ENCODE peak calls at places on chromosomes 6 and 20, in ten cellular contexts. One of them, this sample, is unnamed.

GRCh38 chr6:13351271-13351670 is 22.9 kb upstream of the TBC1D7 start:
- DNase-seq in fibroblast of the conjunctiva: no peak
- DNase-seq in left ventricle myocardium inferior: no peak
- DNase-seq in Kasumi-1: no peak
- DNase-seq in CD4-positive, CD25-positive, alpha-beta regulatory T cell: no peak
- DNase-seq in HCEC 1CT: no peak
- DNase-seq in astrocyte of the cerebellum: no peak
- DNase-seq in NCI-H82: no peak
- DNase-seq in AG09319: no peak
- DNase-seq in GM13977: no peak
- DNase-seq in this sample: no peak

GRCh38 chr6:110859335-110859792 is 15.2 kb upstream of the AMD1 start:
- DNase-seq in astrocyte of the cerebellum: no peak
- DNase-seq in NCI-H82: no peak
- DNase-seq in GM13977: peak; percentile 44
- DNase-seq in HCEC 1CT: no peak
- DNase-seq in AG09319: no peak
- DNase-seq in left ventricle myocardium inferior: no peak
- DNase-seq in Kasumi-1: peak; percentile 72
- DNase-seq in fibroblast of the conjunctiva: no peak
- DNase-seq in CD4-positive, CD25-positive, alpha-beta regulatory T cell: no peak
- DNase-seq in this sample: peak; percentile 63

GRCh38 chr6:70669133-70669532 is 1.4 kb downstream of the SMAP1 start:
- DNase-seq in fibroblast of the conjunctiva: no peak
- DNase-seq in left ventricle myocardium inferior: no peak
- DNase-seq in NCI-H82: no peak
- DNase-seq in HCEC 1CT: no peak
- DNase-seq in CD4-positive, CD25-positive, alpha-beta regulatory T cell: no peak
- DNase-seq in astrocyte of the cerebellum: no peak
- DNase-seq in Kasumi-1: no peak
- DNase-seq in GM13977: peak; percentile 18
- DNase-seq in AG09319: no peak
- DNase-seq in this sample: peak; percentile 32

GRCh38 chr6:144922120-144922722 is 637.1 kb downstream of the UTRN start:
- DNase-seq in fibroblast of the conjunctiva: peak; percentile 51
- DNase-seq in Kasumi-1: no peak
- DNase-seq in AG09319: peak; percentile 50
- DNase-seq in astrocyte of the cerebellum: no peak
- DNase-seq in HCEC 1CT: peak; percentile 63
- DNase-seq in left ventricle myocardium inferior: no peak
- DNase-seq in GM13977: no peak
- DNase-seq in CD4-positive, CD25-positive, alpha-beta regulatory T cell: no peak
- DNase-seq in NCI-H82: peak; percentile 79
- DNase-seq in this sample: no peak

GRCh38 chr6:19399406-19399805 is 437.8 kb upstream of the ID4 start:
- DNase-seq in GM13977: no peak
- DNase-seq in HCEC 1CT: no peak
- DNase-seq in Kasumi-1: no peak
- DNase-seq in left ventricle myocardium inferior: no peak
- DNase-seq in NCI-H82: no peak
- DNase-seq in fibroblast of the conjunctiva: peak; percentile 30
- DNase-seq in CD4-positive, CD25-positive, alpha-beta regulatory T cell: no peak
- DNase-seq in AG09319: no peak
- DNase-seq in astrocyte of the cerebellum: peak; percentile 78
- DNase-seq in this sample: no peak

GRCh38 chr6:37822851-37823682 is 3.5 kb downstream of the ZFAND3 start:
- DNase-seq in astrocyte of the cerebellum: no peak
- DNase-seq in GM13977: no peak
- DNase-seq in Kasumi-1: no peak
- DNase-seq in HCEC 1CT: no peak
- DNase-seq in NCI-H82: peak; percentile 45
- DNase-seq in fibroblast of the conjunctiva: no peak
- DNase-seq in left ventricle myocardium inferior: no peak
- DNase-seq in AG09319: no peak
- DNase-seq in CD4-positive, CD25-positive, alpha-beta regulatory T cell: no peak
- DNase-seq in this sample: peak; percentile 91

GRCh38 chr6:52591832-52592231 is 15.0 kb upstream of the TRAM2 start:
- DNase-seq in CD4-positive, CD25-positive, alpha-beta regulatory T cell: no peak
- DNase-seq in Kasumi-1: no peak
- DNase-seq in fibroblast of the conjunctiva: no peak
- DNase-seq in left ventricle myocardium inferior: no peak
- DNase-seq in astrocyte of the cerebellum: no peak
- DNase-seq in NCI-H82: no peak
- DNase-seq in AG09319: no peak
- DNase-seq in HCEC 1CT: no peak
- DNase-seq in GM13977: no peak
- DNase-seq in this sample: no peak

GRCh38 chr20:36686944-36687343 is 40.9 kb upstream of the SLA2 start:
- DNase-seq in CD4-positive, CD25-positive, alpha-beta regulatory T cell: no peak
- DNase-seq in fibroblast of the conjunctiva: no peak
- DNase-seq in HCEC 1CT: no peak
- DNase-seq in AG09319: no peak
- DNase-seq in left ventricle myocardium inferior: no peak
- DNase-seq in Kasumi-1: no peak
- DNase-seq in NCI-H82: no peak
- DNase-seq in astrocyte of the cerebellum: no peak
- DNase-seq in GM13977: no peak
- DNase-seq in this sample: no peak

GRCh38 chr20:58981564-58982364 is 708 bp downstream of the NELFCD start:
- DNase-seq in GM13977: no peak
- DNase-seq in HCEC 1CT: peak; percentile 19
- DNase-seq in NCI-H82: peak; percentile 45
- DNase-seq in astrocyte of the cerebellum: no peak
- DNase-seq in AG09319: no peak
- DNase-seq in Kasumi-1: peak; percentile 45
- DNase-seq in fibroblast of the conjunctiva: no peak
- DNase-seq in CD4-positive, CD25-positive, alpha-beta regulatory T cell: peak; percentile 18
- DNase-seq in left ventricle myocardium inferior: no peak
- DNase-seq in this sample: peak; percentile 55

GRCh38 chr6:33958863-33959651 is 155.3 kb upstream of the MLN start:
- DNase-seq in Kasumi-1: no peak
- DNase-seq in CD4-positive, CD25-positive, alpha-beta regulatory T cell: no peak
- DNase-seq in left ventricle myocardium inferior: no peak
- DNase-seq in astrocyte of the cerebellum: no peak
- DNase-seq in NCI-H82: peak; percentile 76
- DNase-seq in HCEC 1CT: no peak
- DNase-seq in GM13977: no peak
- DNase-seq in AG09319: no peak
- DNase-seq in fibroblast of the conjunctiva: no peak
- DNase-seq in this sample: no peak

GRCh38 chr6:114267897-114268296 is 74.9 kb downstream of the HS3ST5 start:
- DNase-seq in astrocyte of the cerebellum: no peak
- DNase-seq in CD4-positive, CD25-positive, alpha-beta regulatory T cell: no peak
- DNase-seq in left ventricle myocardium inferior: no peak
- DNase-seq in Kasumi-1: no peak
- DNase-seq in GM13977: no peak
- DNase-seq in AG09319: no peak
- DNase-seq in HCEC 1CT: no peak
- DNase-seq in NCI-H82: no peak
- DNase-seq in fibroblast of the conjunctiva: no peak
- DNase-seq in this sample: no peak

GRCh38 chr6:100988391-100988999 is 107.4 kb upstream of the ASCC3 start:
- DNase-seq in NCI-H82: no peak
- DNase-seq in left ventricle myocardium inferior: no peak
- DNase-seq in GM13977: no peak
- DNase-seq in Kasumi-1: no peak
- DNase-seq in HCEC 1CT: no peak
- DNase-seq in AG09319: no peak
- DNase-seq in fibroblast of the conjunctiva: no peak
- DNase-seq in CD4-positive, CD25-positive, alpha-beta regulatory T cell: no peak
- DNase-seq in astrocyte of the cerebellum: no peak
- DNase-seq in this sample: no peak